ENCODE peak calls at places on chromosome 3, in six cellular contexts. One of them, this sample, is unnamed.

GRCh38 chr3:169044341-169045113 is 619.0 kb downstream of the MECOM start:
- DNase-seq in neural progenitor cell: no peak
- DNase-seq in fibroblast of lung: peak
- DNase-seq in GM12865: no peak
- DNase-seq in heart right ventricle: no peak
- DNase-seq in left ventricle myocardium inferior: no peak
- DNase-seq in this sample: peak

GRCh38 chr3:21839592-21839991 is 88.6 kb upstream of the ZNF385D start:
- DNase-seq in GM12865: peak
- DNase-seq in fibroblast of lung: peak
- DNase-seq in left ventricle myocardium inferior: peak
- DNase-seq in heart right ventricle: no peak
- DNase-seq in neural progenitor cell: no peak
- DNase-seq in this sample: peak

GRCh38 chr3:15387171-15387581 is 40.2 kb downstream of the METTL6 start:
- DNase-seq in fibroblast of lung: peak
- DNase-seq in neural progenitor cell: no peak
- DNase-seq in left ventricle myocardium inferior: no peak
- DNase-seq in GM12865: no peak
- DNase-seq in heart right ventricle: no peak
- DNase-seq in this sample: peak

GRCh38 chr3:13595485-13595884 is 46.6 kb downstream of the FBLN2 start:
- DNase-seq in left ventricle myocardium inferior: no peak
- DNase-seq in fibroblast of lung: no peak
- DNase-seq in GM12865: no peak
- DNase-seq in heart right ventricle: no peak
- DNase-seq in neural progenitor cell: no peak
- DNase-seq in this sample: no peak

GRCh38 chr3:119352235-119352634 is 58.1 kb downstream of the ARHGAP31 start:
- DNase-seq in fibroblast of lung: peak
- DNase-seq in neural progenitor cell: no peak
- DNase-seq in left ventricle myocardium inferior: no peak
- DNase-seq in heart right ventricle: no peak
- DNase-seq in GM12865: peak
- DNase-seq in this sample: peak

GRCh38 chr3:25294406-25294805 is 133.7 kb upstream of the RARB start:
- DNase-seq in fibroblast of lung: no peak
- DNase-seq in left ventricle myocardium inferior: no peak
- DNase-seq in GM12865: no peak
- DNase-seq in neural progenitor cell: no peak
- DNase-seq in heart right ventricle: no peak
- DNase-seq in this sample: no peak

GRCh38 chr3:72137865-72138861 is 353.2 kb upstream of the PROK2 start:
- DNase-seq in fibroblast of lung: no peak
- DNase-seq in left ventricle myocardium inferior: peak
- DNase-seq in heart right ventricle: peak
- DNase-seq in GM12865: peak
- DNase-seq in neural progenitor cell: no peak
- DNase-seq in this sample: no peak

GRCh38 chr3:71201939-71202338 is 381.6 kb downstream of the FOXP1 start:
- DNase-seq in neural progenitor cell: no peak
- DNase-seq in heart right ventricle: peak
- DNase-seq in left ventricle myocardium inferior: peak
- DNase-seq in fibroblast of lung: peak
- DNase-seq in GM12865: no peak
- DNase-seq in this sample: peak

GRCh38 chr3:152079980-152080379 is 188.7 kb upstream of the MBNL1 start:
- DNase-seq in GM12865: no peak
- DNase-seq in heart right ventricle: no peak
- DNase-seq in left ventricle myocardium inferior: no peak
- DNase-seq in neural progenitor cell: no peak
- DNase-seq in fibroblast of lung: no peak
- DNase-seq in this sample: no peak

GRCh38 chr3:151878445-151878844 is 5.0 kb downstream of the SUCNR1 start:
- DNase-seq in GM12865: no peak
- DNase-seq in fibroblast of lung: no peak
- DNase-seq in heart right ventricle: no peak
- DNase-seq in left ventricle myocardium inferior: no peak
- DNase-seq in neural progenitor cell: no peak
- DNase-seq in this sample: no peak

GRCh38 chr3:63351159-63352007 is 73.3 kb downstream of the SYNPR start:
- DNase-seq in fibroblast of lung: peak
- DNase-seq in neural progenitor cell: peak
- DNase-seq in GM12865: peak
- DNase-seq in heart right ventricle: no peak
- DNase-seq in left ventricle myocardium inferior: no peak
- DNase-seq in this sample: peak

GRCh38 chr3:130374033-130374432 is 28.6 kb downstream of the COL6A5 start:
- DNase-seq in neural progenitor cell: no peak
- DNase-seq in GM12865: no peak
- DNase-seq in heart right ventricle: no peak
- DNase-seq in left ventricle myocardium inferior: no peak
- DNase-seq in fibroblast of lung: no peak
- DNase-seq in this sample: no peak

GRCh38 chr3:71583569-71584215 is at the start of gene FOXP1:
- DNase-seq in neural progenitor cell: peak
- DNase-seq in left ventricle myocardium inferior: peak
- DNase-seq in GM12865: peak
- DNase-seq in heart right ventricle: peak
- DNase-seq in fibroblast of lung: peak
- DNase-seq in this sample: peak

GRCh38 chr3:139227827-139228226 is 116.0 kb upstream of the MRPS22 start:
- DNase-seq in GM12865: no peak
- DNase-seq in neural progenitor cell: no peak
- DNase-seq in heart right ventricle: no peak
- DNase-seq in fibroblast of lung: no peak
- DNase-seq in left ventricle myocardium inferior: no peak
- DNase-seq in this sample: no peak

GRCh38 chr3:112004187-112004586 is 5.5 kb downstream of the TAGLN3 start:
- DNase-seq in GM12865: no peak
- DNase-seq in heart right ventricle: no peak
- DNase-seq in left ventricle myocardium inferior: no peak
- DNase-seq in neural progenitor cell: no peak
- DNase-seq in fibroblast of lung: no peak
- DNase-seq in this sample: no peak

GRCh38 chr3:13879946-13880810 is at the start of gene WNT7A:
- DNase-seq in fibroblast of lung: no peak
- DNase-seq in left ventricle myocardium inferior: no peak
- DNase-seq in heart right ventricle: no peak
- DNase-seq in GM12865: no peak
- DNase-seq in neural progenitor cell: peak
- DNase-seq in this sample: no peak

GRCh38 chr3:56930706-56931105 is 129.0 kb upstream of the ARHGEF3 start:
- DNase-seq in neural progenitor cell: no peak
- DNase-seq in heart right ventricle: no peak
- DNase-seq in GM12865: no peak
- DNase-seq in fibroblast of lung: peak
- DNase-seq in left ventricle myocardium inferior: no peak
- DNase-seq in this sample: no peak

GRCh38 chr3:192168202-192168601 is 559.1 kb downstream of the FGF12 start:
- DNase-seq in left ventricle myocardium inferior: no peak
- DNase-seq in GM12865: no peak
- DNase-seq in neural progenitor cell: no peak
- DNase-seq in fibroblast of lung: no peak
- DNase-seq in heart right ventricle: no peak
- DNase-seq in this sample: no peak

GRCh38 chr3:179541596-179541995 is 21.1 kb upstream of the ACTL6A start:
- DNase-seq in left ventricle myocardium inferior: no peak
- DNase-seq in neural progenitor cell: no peak
- DNase-seq in heart right ventricle: no peak
- DNase-seq in GM12865: no peak
- DNase-seq in fibroblast of lung: no peak
- DNase-seq in this sample: no peak

GRCh38 chr3:156507285-156507684 is 47.6 kb downstream of the SSR3 start:
- DNase-seq in heart right ventricle: no peak
- DNase-seq in left ventricle myocardium inferior: no peak
- DNase-seq in GM12865: no peak
- DNase-seq in neural progenitor cell: no peak
- DNase-seq in fibroblast of lung: peak
- DNase-seq in this sample: peak

GRCh38 chr3:158821847-158822246 is 20.0 kb downstream of the MFSD1 start:
- DNase-seq in left ventricle myocardium inferior: no peak
- DNase-seq in neural progenitor cell: no peak
- DNase-seq in heart right ventricle: no peak
- DNase-seq in fibroblast of lung: no peak
- DNase-seq in GM12865: no peak
- DNase-seq in this sample: no peak

GRCh38 chr3:177338697-177339219 is 141.5 kb upstream of the TBL1XR1 start:
- DNase-seq in neural progenitor cell: no peak
- DNase-seq in fibroblast of lung: peak
- DNase-seq in GM12865: peak
- DNase-seq in heart right ventricle: no peak
- DNase-seq in left ventricle myocardium inferior: no peak
- DNase-seq in this sample: peak

GRCh38 chr3:147354621-147355020 is 51.7 kb downstream of the ZIC4 start:
- DNase-seq in fibroblast of lung: no peak
- DNase-seq in neural progenitor cell: peak
- DNase-seq in left ventricle myocardium inferior: no peak
- DNase-seq in heart right ventricle: no peak
- DNase-seq in GM12865: no peak
- DNase-seq in this sample: no peak

GRCh38 chr3:70608434-70608833 is 296.0 kb upstream of the MDFIC2 start:
- DNase-seq in fibroblast of lung: no peak
- DNase-seq in left ventricle myocardium inferior: no peak
- DNase-seq in heart right ventricle: no peak
- DNase-seq in GM12865: no peak
- DNase-seq in neural progenitor cell: no peak
- DNase-seq in this sample: no peak

GRCh38 chr3:37210230-37210629 is 35.8 kb upstream of the LRRFIP2 start:
- DNase-seq in fibroblast of lung: peak
- DNase-seq in neural progenitor cell: no peak
- DNase-seq in heart right ventricle: no peak
- DNase-seq in left ventricle myocardium inferior: no peak
- DNase-seq in GM12865: no peak
- DNase-seq in this sample: no peak

DNA sequence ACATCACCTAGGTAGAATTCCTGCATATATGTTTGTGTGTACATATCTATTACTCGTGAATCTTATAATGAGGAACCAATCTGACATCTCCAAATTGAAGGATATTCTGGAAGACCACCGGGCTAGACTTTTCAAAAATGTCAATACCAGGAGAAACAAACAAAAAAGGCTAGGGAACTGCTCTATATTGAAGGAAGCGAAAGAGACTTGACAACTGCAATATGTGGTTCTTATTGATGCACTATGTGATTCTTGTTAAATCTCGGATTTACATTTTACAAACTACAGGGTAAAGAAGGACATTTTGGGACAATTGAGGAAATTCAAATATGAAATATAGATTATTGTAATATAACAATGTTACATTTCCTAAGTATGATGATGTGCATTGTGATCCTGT is 137.5 kb upstream of the CCDC54 start:
- DNase-seq in left ventricle myocardium inferior: no peak
- DNase-seq in neural progenitor cell: no peak
- DNase-seq in heart right ventricle: no peak
- DNase-seq in GM12865: no peak
- DNase-seq in fibroblast of lung: no peak
- DNase-seq in this sample: no peak
- H3K4me3 ChIP-seq in left ventricle myocardium inferior: peak
- H3K4me3 ChIP-seq in neural progenitor cell: peak
- H3K4me3 ChIP-seq in heart right ventricle: peak
- H3K4me3 ChIP-seq in GM12865: no peak
- H3K4me3 ChIP-seq in fibroblast of lung: peak
- H3K4me3 ChIP-seq in this sample: peak

GRCh38 chr3:49900491-49901153 is 3.1 kb downstream of the MST1R start:
- DNase-seq in GM12865: no peak
- DNase-seq in fibroblast of lung: peak
- DNase-seq in neural progenitor cell: no peak
- DNase-seq in left ventricle myocardium inferior: peak
- DNase-seq in heart right ventricle: peak
- DNase-seq in this sample: peak

GRCh38 chr3:49901351-49902339 is 2.0 kb downstream of the MST1R start:
- DNase-seq in fibroblast of lung: no peak
- DNase-seq in neural progenitor cell: no peak
- DNase-seq in left ventricle myocardium inferior: no peak
- DNase-seq in GM12865: peak
- DNase-seq in heart right ventricle: no peak
- DNase-seq in this sample: peak

GRCh38 chr3:49902511-49903345 is 945 bp downstream of the MST1R start:
- DNase-seq in heart right ventricle: no peak
- DNase-seq in left ventricle myocardium inferior: no peak
- DNase-seq in neural progenitor cell: no peak
- DNase-seq in fibroblast of lung: no peak
- DNase-seq in GM12865: no peak
- DNase-seq in this sample: no peak

GRCh38 chr3:49896345-49896744 is 7.3 kb downstream of the MST1R start:
- DNase-seq in left ventricle myocardium inferior: no peak
- DNase-seq in fibroblast of lung: no peak
- DNase-seq in neural progenitor cell: no peak
- DNase-seq in heart right ventricle: no peak
- DNase-seq in GM12865: no peak
- DNase-seq in this sample: no peak

GRCh38 chr3:49899815-49900214 is 3.9 kb downstream of the MST1R start:
- DNase-seq in fibroblast of lung: no peak
- DNase-seq in left ventricle myocardium inferior: no peak
- DNase-seq in GM12865: peak
- DNase-seq in heart right ventricle: no peak
- DNase-seq in neural progenitor cell: peak
- DNase-seq in this sample: peak
- TF ChIP-seq CTCF in fibroblast of lung: peak
- TF ChIP-seq CTCF in left ventricle myocardium inferior: peak
- TF ChIP-seq CTCF in GM12865: peak
- TF ChIP-seq CTCF in heart right ventricle: peak
- TF ChIP-seq CTCF in neural progenitor cell: peak
- TF ChIP-seq CTCF in this sample: peak

DNA sequence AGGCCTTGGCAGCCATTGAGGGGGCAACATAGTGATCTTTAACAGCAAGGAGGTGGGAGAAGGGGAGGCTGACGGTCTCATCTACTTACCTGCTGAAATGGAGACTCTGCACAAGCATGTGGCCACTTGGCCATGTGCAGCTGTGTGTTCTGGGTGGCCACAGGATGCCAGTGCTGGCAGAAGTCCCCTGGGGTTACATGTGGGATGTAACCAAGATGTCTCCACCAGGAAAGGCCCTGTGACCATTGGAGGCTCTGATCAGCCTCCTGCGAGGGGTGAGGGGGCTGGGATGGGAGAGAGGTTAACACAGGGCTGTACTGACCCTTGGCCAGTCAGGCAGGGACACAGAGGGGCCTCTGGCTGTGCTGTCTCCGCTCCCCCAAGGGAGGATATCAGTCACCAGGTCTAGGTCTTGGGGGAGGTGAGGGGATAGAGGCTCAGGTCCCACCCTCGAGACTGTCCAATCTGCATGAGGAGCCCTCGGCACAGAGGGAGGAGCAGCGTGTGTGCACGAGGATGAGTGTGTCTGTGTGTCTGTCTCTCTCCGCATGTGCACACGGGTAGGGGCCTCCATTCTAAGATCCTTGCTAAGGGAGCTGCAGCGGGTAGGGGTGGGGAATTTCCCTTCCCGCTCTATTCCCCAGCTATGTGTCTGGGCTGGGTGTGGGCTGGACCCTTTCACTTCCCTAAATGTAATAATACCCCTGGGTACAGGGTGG is 19.5 kb downstream of the PRKCD start:
- DNase-seq in left ventricle myocardium inferior: no peak
- DNase-seq in GM12865: peak
- DNase-seq in heart right ventricle: no peak
- DNase-seq in neural progenitor cell: no peak
- DNase-seq in fibroblast of lung: no peak
- DNase-seq in this sample: no peak
- H3K4me3 ChIP-seq in left ventricle myocardium inferior: no peak
- H3K4me3 ChIP-seq in GM12865: peak
- H3K4me3 ChIP-seq in heart right ventricle: no peak
- H3K4me3 ChIP-seq in neural progenitor cell: no peak
- H3K4me3 ChIP-seq in fibroblast of lung: no peak
- H3K4me3 ChIP-seq in this sample: no peak

GRCh38 chr3:106824856-106825255 is 552.4 kb upstream of the CCDC54 start:
- DNase-seq in heart right ventricle: no peak
- DNase-seq in fibroblast of lung: peak
- DNase-seq in GM12865: peak
- DNase-seq in neural progenitor cell: peak
- DNase-seq in left ventricle myocardium inferior: no peak
- DNase-seq in this sample: peak
- TF ChIP-seq CTCF in heart right ventricle: peak
- TF ChIP-seq CTCF in fibroblast of lung: peak
- TF ChIP-seq CTCF in GM12865: peak
- TF ChIP-seq CTCF in neural progenitor cell: peak
- TF ChIP-seq CTCF in left ventricle myocardium inferior: peak
- TF ChIP-seq CTCF in this sample: peak

This sample was measured in fibroblast of mammary gland.